ENCODE peak calls at places on chromosomes 2 and 18, in five cellular contexts. T, K, W, A and V are unnamed samples.

GRCh38 chr2:223203971-223204370 is 152.0 kb downstream of the KCNE4 start:
- DNase-seq in T (no peak), K (no peak), W (no peak), A (no peak), V (no peak)

GRCh38 chr18:60096428-60096827 is 196.6 kb downstream of the PMAIP1 start:
- DNase-seq in T (no peak), K (no peak), W (no peak), A (no peak), V (no peak)

GRCh38 chr2:120602251-120602650 is 133.4 kb upstream of the GLI2 start:
- DNase-seq in T (no peak), K (no peak), W (no peak), A (no peak), V (no peak)

GRCh38 chr2:233807215-233807865 is 29.2 kb downstream of the MROH2A start:
- DNase-seq in T (no peak), K (no peak), W (no peak), A (no peak), V (no peak)

GRCh38 chr18:48032876-48033769 is 102.7 kb upstream of the SMAD2 start:
- DNase-seq in T (peak), K (no peak), W (peak), A (no peak), V (no peak)

GRCh38 chr2:12806535-12806934 is 89.8 kb downstream of the TRIB2 start:
- DNase-seq in T (no peak), K (no peak), W (no peak), A (no peak), V (no peak)

GRCh38 chr2:239819091-239819973 is 205.8 kb downstream of the NDUFA10 start:
- DNase-seq in T (peak), K (no peak), W (peak), A (no peak), V (no peak)

GRCh38 chr2:198968585-198968984 is 489.2 kb downstream of the SATB2 start:
- DNase-seq in T (no peak), K (no peak), W (no peak), A (no peak), V (no peak)

GRCh38 chr2:200138386-200139184 is 167.9 kb upstream of the SPATS2L start:
- DNase-seq in T (no peak), K (no peak), W (no peak), A (no peak), V (no peak)

GRCh38 chr2:28580078-28580477 is 84.2 kb downstream of the PLB1 start:
- DNase-seq in T (no peak), K (no peak), W (no peak), A (no peak), V (peak)

GRCh38 chr2:25301453-25302352 is 40.0 kb downstream of the DNMT3A start:
- DNase-seq in T (peak), K (peak), W (no peak), A (no peak), V (no peak)

GRCh38 chr2:232416521-232417470 is 10.2 kb downstream of the ALPG start:
- DNase-seq in T (no peak), K (no peak), W (peak), A (no peak), V (no peak)